ENCODE peak calls at places on chromosomes 12 and 14, in four cellular contexts. D is IMR-90; I is stomach; X is CD8-positive, alpha-beta T cell. P is an unnamed sample. For H3K36me3, the result is how much of the 10 kb centered on the place peaks cover.

GRCh38 chr14:30153662-30154061 is 226.0 kb upstream of the PRKD1 start:
- DNase-seq in D (no peak), I (no peak), X (no peak), P (no peak)

GRCh38 chr12:80632835-80633234 is 74.6 kb upstream of the MYF6 start:
- DNase-seq in D (no peak), I (no peak), X (no peak), P (no peak)

GRCh38 chr14:74018029-74018703 is 922 bp downstream of the ENTPD5 start:
- DNase-seq in D (peak), I (no peak), X (no peak), P (peak)

GRCh38 chr12:14367097-14367661 is 1.7 kb downstream of the ATF7IP start:
- DNase-seq in D (peak), I (no peak), X (no peak), P (peak)

GRCh38 chr14:90453401-90453951 is 56.6 kb downstream of the CALM1 start:
- DNase-seq in D (no peak), I (peak), X (no peak), P (no peak)

GRCh38 chr14:22047105-22047504 is 373.5 kb upstream of the OR4E1 start:
- DNase-seq in D (no peak), I (no peak), X (no peak), P (no peak)

GRCh38 chr12:82740129-82741000 is 53.7 kb downstream of the TMTC2 start:
- DNase-seq in D (peak), I (no peak), X (no peak), P (peak)

GRCh38 chr14:90087433-90087832 is 25.6 kb downstream of the KCNK13 start:
- DNase-seq in D (peak), I (no peak), X (no peak), P (peak)

GRCh38 chr12:50839032-50839431 is 3.7 kb upstream of the TMPRSS12 start:
- DNase-seq in D (no peak), I (no peak), X (no peak), P (peak)

GRCh38 chr14:77088645-77089044 is 9.4 kb upstream of the CIPC start:
- DNase-seq in D (no peak), I (no peak), X (no peak), P (no peak)

GRCh38 chr14:26281280-26281998 is 316.4 kb downstream of the NOVA1 start:
- DNase-seq in D (peak), I (no peak), X (no peak), P (peak)

DNA sequence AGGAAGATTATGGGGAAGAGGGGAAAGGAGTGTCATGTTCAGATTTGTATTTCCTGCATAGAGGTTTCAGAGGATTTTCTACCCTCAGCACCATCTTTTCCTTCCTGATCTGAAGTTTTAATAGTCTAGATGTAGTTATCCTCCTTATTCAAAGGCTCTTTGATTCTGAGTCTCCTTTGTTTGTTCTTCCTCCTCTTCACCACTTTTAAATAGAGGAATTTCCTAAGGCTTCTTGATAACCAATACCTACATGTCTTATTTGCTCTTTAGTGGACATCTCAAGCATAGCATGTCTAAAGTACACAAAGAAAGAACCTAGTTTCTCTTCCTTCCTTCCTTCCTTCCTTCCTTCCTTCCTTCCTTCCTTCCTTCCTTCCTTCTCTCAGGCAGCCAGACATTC is 8.3 kb downstream of the MGAT4C start:
- DNase-seq in D (no peak), I (no peak), X (no peak), P (no peak)
- H3K27ac ChIP-seq in D (no peak), I (no peak), X (no peak), P (no peak)

GRCh38 chr14:38197761-38198345 is 9.9 kb upstream of the SSTR1 start:
- DNase-seq in D (peak), I (no peak), X (no peak), P (no peak)

GRCh38 chr14:38197001-38197760 is 10.5 kb upstream of the SSTR1 start:
- DNase-seq in D (peak), I (no peak), X (no peak), P (no peak)

GRCh38 chr14:38198425-38198824 is 9.3 kb upstream of the SSTR1 start:
- DNase-seq in D (no peak), I (no peak), X (no peak), P (no peak)

GRCh38 chr14:38199768-38200167 is 7.9 kb upstream of the SSTR1 start:
- DNase-seq in D (peak), I (no peak), X (no peak), P (no peak)

DNA sequence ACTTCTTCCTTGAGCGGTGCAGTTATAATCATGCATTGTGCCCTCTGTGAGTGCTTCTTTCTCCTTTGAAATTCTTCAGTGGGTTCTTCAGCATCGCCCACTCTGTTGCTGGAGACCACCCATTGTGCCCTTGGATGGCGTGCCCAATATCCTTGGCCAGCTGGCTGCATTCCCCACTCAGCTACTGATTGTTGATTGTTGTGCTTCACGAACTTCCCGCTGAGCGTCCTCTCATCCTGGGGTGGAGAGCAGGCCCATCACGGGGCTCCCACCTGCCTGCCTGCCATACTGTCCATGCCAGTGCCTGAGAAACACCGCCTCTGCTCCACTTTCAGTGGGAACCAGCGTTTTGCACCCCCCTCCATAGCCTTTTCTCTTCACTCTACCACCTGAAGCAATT is 8.6 kb upstream of the SSTR1 start:
- DNase-seq in D (no peak), I (no peak), X (no peak), P (no peak)
- H3K36me3 ChIP-seq in D (under half), I (under half), X (under half), P (under half)

GRCh38 chr14:56487090-56487667 is 92.4 kb upstream of the TMEM260 start:
- DNase-seq in D (peak), I (no peak), X (no peak), P (no peak)
- TF ChIP-seq CTCF in D (peak), I (no peak), X (no peak), P (peak)

GRCh38 chr12:124663206-124663605 is 95.8 kb upstream of the NCOR2 start:
- DNase-seq in D (no peak), I (no peak), X (no peak), P (no peak)

GRCh38 chr12:124665516-124665915 is 98.1 kb upstream of the NCOR2 start:
- DNase-seq in D (peak), I (no peak), X (no peak), P (peak)

GRCh38 chr12:124661382-124661781 is 94.0 kb upstream of the NCOR2 start:
- DNase-seq in D (no peak), I (no peak), X (no peak), P (no peak)

GRCh38 chr12:124664395-124665111 is 97.1 kb upstream of the NCOR2 start:
- DNase-seq in D (no peak), I (no peak), X (no peak), P (no peak)

GRCh38 chr12:124663771-124664366 is 96.5 kb upstream of the NCOR2 start:
- DNase-seq in D (no peak), I (no peak), X (no peak), P (no peak)
- H3K27ac ChIP-seq in D (no peak), I (no peak), X (no peak), P (no peak)

GRCh38 chr14:80919622-80920021 is 21.9 kb downstream of the CEP128 start:
- DNase-seq in D (no peak), I (no peak), X (no peak), P (no peak)
- H3K36me3 ChIP-seq in D (under half), I (under half), X (under half), P (under half)

P was measured in PC-9.